ENCODE peak calls at places on chromosomes 2 and 18, in nine cellular contexts. H, O, P, N, D, T, E, V and M are unnamed samples.

GRCh38 chr2:30172622-30173021 is 25.8 kb downstream of the YPEL5 start:
- DNase-seq in E (no peak), V (no peak), D (no peak), N (no peak), O (no peak), H (no peak), T (no peak), P (no peak), M (no peak)

GRCh38 chr2:207351171-207351570 is 178.6 kb upstream of the CREB1 start:
- DNase-seq in H (no peak), E (no peak), P (no peak), O (no peak), D (no peak), N (no peak), T (no peak), V (no peak), M (no peak)

GRCh38 chr2:98560256-98560771 is 48.0 kb downstream of the COA5 start:
- DNase-seq in D (peak; percentile 47), V (no peak), P (peak; percentile 95), N (peak; percentile 58), T (no peak), H (no peak), O (no peak), E (no peak), M (no peak)

GRCh38 chr2:206800501-206801416 is 35.4 kb downstream of the FASTKD2 start:
- DNase-seq in V (peak; percentile 85), T (peak; percentile 48), E (peak; percentile 38), O (peak; percentile 56), D (peak; percentile 58), P (peak; percentile 68), N (peak; percentile 59), H (peak; percentile 83), M (peak; percentile 37)

GRCh38 chr2:43424262-43425207 is 171.3 kb downstream of the THADA start:
- DNase-seq in D (no peak), E (no peak), P (peak; percentile 86), V (peak; percentile 64), N (no peak), T (no peak), O (no peak), H (no peak), M (no peak)

GRCh38 chr2:121019073-121019472 is 265.9 kb downstream of the TFCP2L1 start:
- DNase-seq in P (no peak), T (no peak), O (no peak), D (no peak), V (no peak), H (peak; percentile 49), E (peak; percentile 95), N (no peak), M (no peak)

GRCh38 chr2:129812071-129812470 is 167.4 kb upstream of the RAB6C start:
- DNase-seq in E (no peak), T (no peak), D (no peak), H (no peak), V (peak; percentile 99), N (peak; percentile 61), P (no peak), O (peak; percentile 83), M (no peak)

GRCh38 chr2:181627545-181627944 is 29.4 kb downstream of the CERKL start:
- DNase-seq in V (no peak), T (no peak), N (no peak), H (no peak), D (no peak), E (no peak), P (no peak), O (no peak), M (no peak)

GRCh38 chr18:22378672-22379282 is 38.9 kb downstream of the CTAGE1 start:
- DNase-seq in P (peak; percentile 20), V (peak; percentile 75), D (no peak), T (no peak), E (no peak), H (peak; percentile 67), O (peak; percentile 47), N (peak; percentile 25), M (no peak)

GRCh38 chr2:161552015-161552414 is 72.2 kb upstream of the SLC4A10 start:
- DNase-seq in E (no peak), H (no peak), P (no peak), O (no peak), D (no peak), N (no peak), V (no peak), T (no peak), M (no peak)

GRCh38 chr2:169613876-169614275 is 29.7 kb downstream of the PPIG start:
- DNase-seq in P (no peak), N (no peak), O (no peak), D (no peak), H (no peak), T (no peak), V (no peak), E (no peak), M (no peak)

GRCh38 chr18:55119434-55119833 is 160.2 kb upstream of the CCDC68 start:
- DNase-seq in O (no peak), H (no peak), V (no peak), N (no peak), P (peak; percentile 71), T (no peak), D (no peak), E (no peak), M (no peak)

GRCh38 chr2:223123859-223124610 is 72.0 kb downstream of the KCNE4 start:
- DNase-seq in N (no peak), H (no peak), E (no peak), D (no peak), P (no peak), O (no peak), V (no peak), T (no peak), M (no peak)

GRCh38 chr2:47309952-47310800 is 92.8 kb upstream of the MSH2 start:
- DNase-seq in N (no peak), H (peak; percentile 45), V (peak; percentile 99), T (no peak), O (peak; percentile 77), E (no peak), D (no peak), P (peak; percentile 64), M (no peak)

GRCh38 chr2:68330691-68331090 is 10.9 kb upstream of the CNRIP1 start:
- DNase-seq in P (peak; percentile 38), D (no peak), E (no peak), N (no peak), V (no peak), H (no peak), T (no peak), O (no peak), M (no peak)

GRCh38 chr2:203740741-203741363 is 34.4 kb downstream of the CD28 start:
- DNase-seq in V (peak; percentile 9), T (no peak), P (peak; percentile 80), E (no peak), O (no peak), D (no peak), H (no peak), N (no peak), M (no peak)

GRCh38 chr2:460861-461260 is 173.0 kb upstream of the ALKAL2 start:
- DNase-seq in P (peak; percentile 46), E (no peak), T (no peak), H (no peak), D (no peak), N (no peak), O (no peak), V (no peak), M (peak; percentile 31)

GRCh38 chr2:33158482-33159003 is 211.8 kb downstream of the LTBP1 start:
- DNase-seq in E (no peak), N (no peak), O (no peak), H (no peak), V (no peak), T (no peak), D (no peak), P (peak; percentile 97), M (no peak)

DNA sequence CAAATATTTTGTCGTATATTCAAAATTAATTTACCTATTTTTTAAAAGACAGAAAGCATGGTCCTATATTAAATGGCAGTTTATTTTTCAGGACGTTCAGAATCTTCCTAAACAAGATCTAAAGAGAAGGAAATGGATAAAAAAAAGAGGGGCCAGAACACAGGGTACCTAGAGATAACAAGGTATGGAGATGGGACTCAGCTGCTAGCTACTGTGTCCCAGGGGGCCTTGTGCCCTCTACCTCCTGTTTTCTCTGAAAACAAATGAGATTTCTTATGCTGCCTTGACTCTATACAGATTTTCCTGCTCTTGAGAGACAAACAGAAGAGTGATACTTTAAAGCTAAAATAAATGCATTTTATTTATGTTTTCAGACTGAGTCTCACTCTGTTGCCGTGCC is 9.3 kb downstream of the PRKD3 start:
- DNase-seq in V (no peak), P (no peak), E (no peak), D (no peak), O (no peak), T (no peak), N (no peak), H (no peak), M (no peak)
- H3K27ac ChIP-seq in V (no peak overlapping the region), P (no peak overlapping the region), E (no peak overlapping the region), D (no peak overlapping the region), O (no peak overlapping the region), T (no peak overlapping the region), N (no peak overlapping the region), H (no peak overlapping the region), M (no peak overlapping the region)

GRCh38 chr18:64116806-64117205 is 32.1 kb downstream of the LINC00305 start:
- DNase-seq in O (no peak), V (no peak), T (no peak), D (no peak), P (no peak), E (no peak), H (peak; percentile 26), N (no peak), M (no peak)
- H3K27ac ChIP-seq in O (no peak overlapping the region), V (no peak overlapping the region), T (no peak overlapping the region), D (no peak overlapping the region), P (no peak overlapping the region), E (no peak overlapping the region), H (no peak overlapping the region), N (no peak overlapping the region), M (no peak overlapping the region)

DNA sequence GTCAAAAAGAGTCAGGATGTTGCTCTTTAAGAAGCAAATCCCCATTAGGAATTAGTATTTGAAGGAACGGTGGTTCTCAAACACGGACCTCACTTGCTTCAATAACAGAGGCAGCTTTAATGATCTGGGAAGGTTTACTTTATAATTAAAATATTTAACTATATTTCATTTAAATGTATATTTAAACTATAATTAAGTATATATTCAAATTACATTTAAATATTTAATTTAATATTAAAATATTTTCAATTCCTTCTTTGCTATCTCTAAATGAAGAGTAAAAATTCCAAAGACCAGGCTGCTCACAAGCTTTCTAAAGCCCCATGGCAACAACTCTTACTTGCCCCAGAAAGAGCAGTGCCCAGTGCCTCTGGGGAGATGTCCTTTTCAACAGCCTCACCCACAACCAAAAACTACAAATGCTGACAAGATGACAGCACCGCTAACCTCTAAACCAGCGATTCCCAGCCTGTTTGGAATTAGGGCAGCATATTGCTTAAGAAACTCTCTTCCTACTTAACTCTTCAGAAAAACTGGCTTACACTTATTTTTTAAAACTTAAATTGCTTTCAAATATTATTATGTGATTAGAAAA is 62.9 kb upstream of the POU3F3 start:
- DNase-seq in E (no peak), T (no peak), D (no peak), N (no peak), H (peak; percentile 8), V (no peak), O (no peak), P (no peak), M (no peak)
- H3K27ac ChIP-seq in E (no peak overlapping the region), T (peak overlapping the region; percentile 65), D (no peak overlapping the region), N (no peak overlapping the region), H (no peak overlapping the region), V (no peak overlapping the region), O (no peak overlapping the region), P (no peak overlapping the region), M (no peak overlapping the region)

DNA sequence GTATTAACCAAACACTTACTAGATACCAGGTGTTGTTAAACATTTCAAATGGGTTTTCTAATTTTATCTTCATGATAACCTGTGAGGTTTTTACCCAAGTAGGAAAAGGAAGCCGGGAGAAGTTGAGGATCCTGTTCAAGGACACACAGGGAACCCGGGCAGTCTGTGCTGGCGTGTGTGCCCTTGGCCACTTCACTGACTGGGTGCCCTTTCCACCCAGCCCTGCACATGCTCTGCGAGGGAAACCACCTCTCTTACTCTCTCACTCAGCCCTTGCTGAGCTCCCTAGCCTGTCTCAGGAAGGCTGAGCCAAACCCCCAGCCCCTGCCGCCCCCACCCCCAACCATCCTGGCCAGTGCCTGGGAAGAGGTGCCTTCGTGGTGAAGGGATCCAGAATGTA is 51.8 kb downstream of the TEX44 start:
- DNase-seq in V (no peak), P (no peak), H (no peak), D (no peak), N (no peak), E (no peak), O (no peak), T (no peak), M (no peak)
- H3K27ac ChIP-seq in V (peak overlapping the region; percentile 4), P (no peak overlapping the region), H (no peak overlapping the region), D (no peak overlapping the region), N (peak overlapping the region; percentile 99), E (no peak overlapping the region), O (peak overlapping the region; percentile 97), T (no peak overlapping the region), M (no peak overlapping the region)